ENCODE peak calls at places on chromosomes 4 and X, in four cellular contexts. B is lung, V is GOT3, M is smooth muscle cell of the brain vasculature. W is an unnamed sample.

GRCh38 chrX:817759-818158 is 187.2 kb downstream of the SHOX start:
- DNase-seq in V (no peak), M (no peak), B (no peak), W (no peak)

GRCh38 chrX:133390647-133391046 is 24.6 kb downstream of the GPC4 start:
- DNase-seq in M (no peak), B (no peak), V (no peak), W (no peak)

GRCh38 chr4:85970535-85970934 is 389.3 kb downstream of the MAPK10 start:
- DNase-seq in B (no peak), M (no peak), V (no peak), W (no peak)

GRCh38 chrX:65811558-65812228 is 144.2 kb downstream of the MSN start:
- DNase-seq in M (no peak), B (no peak), V (no peak), W (no peak)

GRCh38 chrX:129534816-129535578 is 5.1 kb upstream of the OCRL start:
- DNase-seq in B (no peak), M (no peak), V (no peak), W (no peak)

GRCh38 chrX:41688835-41689234 is at the start of gene GPR34:
- DNase-seq in V (no peak), M (no peak), B (no peak), W (no peak)

GRCh38 chr4:184805462-184806245 is 20.1 kb downstream of the ACSL1 start:
- DNase-seq in B (peak), M (no peak), V (no peak), W (no peak)

GRCh38 chr4:107380836-107381438 is 339.1 kb downstream of the PAPSS1 start:
- DNase-seq in M (no peak), B (no peak), V (no peak), W (no peak)

GRCh38 chr4:24564488-24564887 is 19.9 kb downstream of the DHX15 start:
- DNase-seq in B (no peak), M (no peak), V (no peak), W (no peak)

GRCh38 chrX:17631647-17632046 is 105.6 kb upstream of the SCML1 start:
- DNase-seq in V (no peak), M (no peak), B (no peak), W (no peak)